ENCODE peak calls at places on chromosome 13, in nine cellular contexts. V is fibroblast of lung, I is adrenal gland, A is H1, M is ascending aorta, F is IMR-90, E is colonic mucosa, P is heart right ventricle, W is GM23338. G is an unnamed sample.

GRCh38 chr13:73417012-73417615 is 358.3 kb downstream of the KLF5 start:
- DNase-seq in I (no peak), P (no peak), M (no peak), E (no peak), F (no peak), A (no peak), V (no peak), W (peak; percentile 30), G (no peak)

GRCh38 chr13:21683034-21683733 is 12.3 kb downstream of the FGF9 start:
- DNase-seq in A (no peak), M (no peak), E (no peak), I (peak; percentile 42), P (no peak), F (peak; percentile 88), W (no peak), V (peak; percentile 54), G (no peak)

GRCh38 chr13:68428292-68428691 is 1198.2 kb upstream of the PCDH9 start:
- DNase-seq in V (no peak), E (no peak), W (no peak), A (no peak), F (no peak), I (no peak), M (no peak), P (no peak), G (no peak)

GRCh38 chr13:111037838-111038397 is 77.2 kb upstream of the ARHGEF7 start:
- DNase-seq in M (no peak), E (no peak), I (no peak), F (no peak), P (no peak), W (peak; percentile 4), V (no peak), A (no peak), G (no peak)

GRCh38 chr13:41145136-41145908 is 12.7 kb upstream of the KBTBD6 start:
- DNase-seq in E (no peak), F (peak; percentile 74), I (no peak), V (peak; percentile 44), M (no peak), A (no peak), W (no peak), P (no peak), G (no peak)

GRCh38 chr13:111219306-111219705 is 101.1 kb upstream of the TEX29 start:
- DNase-seq in W (no peak), V (peak; percentile 91), F (peak; percentile 88), A (no peak), M (peak; percentile 88), P (peak; percentile 49), I (no peak), E (no peak), G (peak; percentile 64)

GRCh38 chr13:30002577-30002976 is 152.2 kb upstream of the UBL3 start:
- DNase-seq in P (no peak), F (peak; percentile 85), W (no peak), M (no peak), E (no peak), I (no peak), A (no peak), V (peak; percentile 63), G (no peak)

GRCh38 chr13:54852831-54853230 is 1824.2 kb downstream of the OLFM4 start:
- DNase-seq in F (no peak), P (no peak), W (no peak), I (no peak), M (no peak), E (no peak), V (no peak), A (no peak), G (no peak)

GRCh38 chr13:106532111-106532929 is 3.1 kb downstream of the EFNB2 start:
- DNase-seq in W (no peak), F (peak; percentile 32), M (no peak), I (peak; percentile 29), V (peak; percentile 56), P (no peak), E (peak; percentile 37), A (no peak), G (no peak)

GRCh38 chr13:37956536-37956935 is 87.0 kb upstream of the TRPC4 start:
- DNase-seq in P (no peak), E (no peak), W (no peak), M (no peak), A (no peak), V (no peak), I (no peak), F (no peak), G (no peak)

GRCh38 chr13:73138276-73138950 is 79.6 kb downstream of the KLF5 start:
- DNase-seq in M (no peak), V (peak; percentile 62), F (peak; percentile 76), I (no peak), W (peak; percentile 20), A (no peak), P (no peak), E (no peak), G (no peak)

GRCh38 chr13:40060318-40061007 is 405.0 kb downstream of the COG6 start:
- DNase-seq in A (no peak), I (no peak), V (peak; percentile 71), P (no peak), M (peak; percentile 86), W (no peak), E (no peak), F (no peak), G (peak; percentile 48)

GRCh38 chr13:62119739-62120700 is 704.4 kb upstream of the PCDH20 start:
- DNase-seq in A (no peak), P (no peak), I (no peak), W (peak; percentile 43), V (peak; percentile 47), E (no peak), M (no peak), F (peak; percentile 17), G (no peak)

GRCh38 chr13:24106429-24106828 is 54.1 kb upstream of the SPATA13 start:
- DNase-seq in A (no peak), M (no peak), V (no peak), W (no peak), F (no peak), E (no peak), I (no peak), P (no peak), G (peak; percentile 70)

GRCh38 chr13:35810286-35810685 is 320.9 kb downstream of the DCLK1 start:
- DNase-seq in I (no peak), M (no peak), W (no peak), F (no peak), A (no peak), E (no peak), P (no peak), V (no peak), G (no peak)

GRCh38 chr13:48813518-48813917 is 159.8 kb downstream of the CYSLTR2 start:
- DNase-seq in P (no peak), A (no peak), V (no peak), F (no peak), M (no peak), W (no peak), E (no peak), I (no peak), G (no peak)

GRCh38 chr13:68099616-68100015 is 869.5 kb upstream of the PCDH9 start:
- DNase-seq in E (no peak), P (no peak), F (peak; percentile 17), A (no peak), W (no peak), V (peak; percentile 77), M (no peak), I (no peak), G (no peak)

DNA sequence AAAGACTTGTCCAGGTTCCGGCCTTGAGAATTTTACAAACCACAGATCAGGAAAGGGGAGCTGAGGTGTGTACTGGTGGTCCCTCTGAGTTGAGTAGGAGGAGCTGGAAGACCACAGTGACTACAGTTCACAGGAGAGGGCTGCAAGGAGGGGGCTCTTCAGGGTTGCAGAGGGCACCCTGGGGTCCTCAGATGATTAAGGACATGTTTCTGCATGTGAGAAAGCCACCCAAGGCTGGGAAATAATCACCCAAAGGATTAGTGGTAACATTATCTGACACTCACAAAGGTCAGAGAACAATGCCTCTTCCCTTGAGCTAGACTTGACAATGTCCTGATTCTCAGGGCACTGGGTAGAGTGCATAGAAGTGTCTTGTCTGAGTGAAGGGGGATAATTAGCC is 540.4 kb downstream of the IRS2 start:
- DNase-seq in M (no peak), E (no peak), A (no peak), W (no peak), F (no peak), V (no peak), P (no peak), I (no peak), G (no peak)
- H3K27ac ChIP-seq in M (no peak overlapping the region), E (no peak overlapping the region), A (no peak overlapping the region), W (no peak overlapping the region), F (no peak overlapping the region), V (no peak overlapping the region), P (no peak overlapping the region), I (no peak overlapping the region), G (no peak overlapping the region)

DNA sequence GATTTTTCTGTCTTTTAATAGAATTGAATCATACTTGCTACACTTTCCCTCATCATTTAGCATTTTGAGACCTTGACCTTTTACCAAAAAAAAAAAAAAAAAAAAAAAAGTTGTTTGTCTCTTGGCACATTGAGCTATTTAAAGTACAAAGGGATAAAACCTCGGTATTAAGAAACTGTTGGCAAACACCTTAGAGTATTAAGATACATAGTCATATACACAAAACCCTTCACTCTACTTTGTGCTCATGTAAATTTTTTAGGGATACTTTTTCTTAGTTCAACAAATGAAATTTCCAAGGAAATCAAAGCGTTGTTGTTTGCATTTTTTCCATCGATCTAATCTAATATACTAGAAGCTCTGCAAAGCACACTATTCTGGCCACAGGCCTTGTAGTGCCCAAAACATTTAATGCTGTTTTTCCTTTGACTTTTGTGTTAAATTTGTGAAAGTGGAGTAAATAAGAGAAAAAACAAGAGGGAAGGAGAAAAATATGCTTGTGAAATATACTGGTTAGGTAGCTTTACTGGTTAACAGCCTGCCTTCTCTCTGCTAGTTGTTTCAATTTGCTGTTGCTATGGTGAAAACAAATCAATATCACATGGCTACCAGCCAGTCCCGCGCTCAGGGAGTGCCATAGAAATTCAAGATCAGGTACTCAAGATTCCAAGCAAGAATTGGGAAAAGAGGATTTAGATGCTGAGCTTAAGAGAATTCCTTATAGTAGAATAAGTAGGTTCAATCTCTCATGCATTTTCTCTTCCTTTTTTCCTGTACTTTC is 2.6 kb downstream of the MBNL2 start:
- DNase-seq in W (peak; percentile 69), M (peak; percentile 77), P (no peak), A (no peak), V (peak; percentile 64), F (peak; percentile 41), E (peak; percentile 62), I (no peak), G (no peak)
- H3K27me3 ChIP-seq in W (peaks cover 73% of the 10 kb centered on the region), M (no peaks in the 10 kb centered on the region), P (no peaks in the 10 kb centered on the region), A (peaks cover 32% of the 10 kb centered on the region), V (no peaks in the 10 kb centered on the region), F (no peaks in the 10 kb centered on the region), E (no peaks in the 10 kb centered on the region), I (no peaks in the 10 kb centered on the region), G (no peaks in the 10 kb centered on the region)

DNA sequence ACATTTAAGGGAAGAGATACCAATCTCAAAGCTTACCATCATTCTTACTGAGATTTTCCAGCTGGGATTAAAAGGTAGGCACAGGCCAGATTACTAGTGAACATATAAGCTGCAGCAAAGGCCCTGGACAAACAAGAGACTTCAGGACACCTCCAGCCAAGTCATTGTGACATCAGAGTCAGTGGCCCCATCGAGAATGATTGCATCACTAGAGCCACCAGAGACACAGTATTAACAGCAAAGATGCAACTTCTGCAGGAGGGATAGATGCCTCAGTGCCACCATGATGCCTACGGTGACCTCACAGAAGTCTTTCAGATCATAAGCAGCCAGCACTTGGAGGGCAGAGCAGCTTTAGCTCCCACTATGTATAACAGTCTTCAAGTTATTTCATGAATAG is 8.6 kb downstream of the RUBCNL start:
- DNase-seq in P (no peak), F (no peak), M (no peak), I (no peak), V (no peak), A (no peak), W (no peak), E (no peak), G (no peak)
- H3K4me3 ChIP-seq in P (no peak overlapping the region), F (no peak overlapping the region), M (no peak overlapping the region), I (no peak overlapping the region), V (no peak overlapping the region), A (no peak overlapping the region), W (no peak overlapping the region), E (no peak overlapping the region), G (no peak overlapping the region)

GRCh38 chr13:52827839-52828238 is 20.6 kb downstream of the PCDH8 start:
- DNase-seq in W (no peak), I (no peak), E (no peak), P (no peak), A (no peak), M (no peak), F (no peak), V (no peak), G (no peak)
- H3K27ac ChIP-seq in W (no peak overlapping the region), I (no peak overlapping the region), E (no peak overlapping the region), P (no peak overlapping the region), A (no peak overlapping the region), M (no peak overlapping the region), F (no peak overlapping the region), V (no peak overlapping the region), G (no peak overlapping the region)

G was measured in dorsolateral prefrontal cortex.